ENCODE peak calls at places on chromosome 1, in nine cellular contexts. V is kidney epithelial cell; D is activated naive CD8-positive, alpha-beta T cell treated with anti-CD3 and anti-CD28 coated beads, Interleukin-2, amount 50 U/mL, for 24 hours; C is CD4-positive, CD25-positive, alpha-beta regulatory T cell; H is T follicular helper cell; J is astrocyte of the spinal cord; F is body of pancreas; A is HCEC 1CT; U is T-helper 9 cell. I is an unnamed sample.

GRCh38 chr1:150560011-150560438 is 10.8 kb downstream of the ADAMTSL4 start:
- DNase-seq in V (no peak), D (peak; percentile 81), C (peak; percentile 82), H (peak; percentile 54), J (peak; percentile 55), F (peak; percentile 86), A (no peak), U (peak; percentile 71), I (peak; percentile 68)

GRCh38 chr1:209674957-209675566 is at the start of gene G0S2:
- DNase-seq in V (no peak), D (peak; percentile 53), C (no peak), H (no peak), J (peak; percentile 54), F (peak; percentile 88), A (peak; percentile 68), U (no peak), I (no peak)

GRCh38 chr1:228860911-228861829 is 125.9 kb downstream of the RHOU start:
- DNase-seq in V (peak; percentile 94), D (no peak), C (no peak), H (no peak), J (peak; percentile 74), F (peak; percentile 83), A (peak; percentile 88), U (no peak), I (no peak)

GRCh38 chr1:89989791-89990190 is 5.1 kb upstream of the ZNF326 start:
- DNase-seq in V (no peak), D (no peak), C (no peak), H (no peak), J (no peak), F (no peak), A (no peak), U (no peak), I (no peak)

GRCh38 chr1:207186503-207186902 is 82.5 kb downstream of the C4BPA start:
- DNase-seq in V (no peak), D (no peak), C (no peak), H (no peak), J (peak; percentile 6), F (no peak), A (peak; percentile 18), U (no peak), I (no peak)

GRCh38 chr1:226863446-226863845 is 7.0 kb upstream of the PSEN2 start:
- DNase-seq in V (peak; percentile 35), D (no peak), C (no peak), H (no peak), J (peak; percentile 61), F (no peak), A (peak; percentile 83), U (no peak), I (no peak)

GRCh38 chr1:229037806-229038405 is 233.0 kb upstream of the RAB4A start:
- DNase-seq in V (no peak), D (no peak), C (no peak), H (no peak), J (no peak), F (no peak), A (no peak), U (no peak), I (no peak)

GRCh38 chr1:224205438-224205840 is 22.4 kb downstream of the DEGS1 start:
- DNase-seq in V (no peak), D (peak; percentile 56), C (peak; percentile 41), H (no peak), J (peak; percentile 71), F (no peak), A (peak; percentile 80), U (no peak), I (peak; percentile 89)

GRCh38 chr1:83791821-83792437 is 207.0 kb downstream of the TTLL7 start:
- DNase-seq in V (no peak), D (no peak), C (no peak), H (no peak), J (peak; percentile 24), F (no peak), A (no peak), U (no peak), I (no peak)

GRCh38 chr1:100440075-100440809 is 87.9 kb downstream of the CDC14A start:
- DNase-seq in V (no peak), D (peak; percentile 63), C (peak; percentile 92), H (peak; percentile 75), J (no peak), F (peak; percentile 11), A (no peak), U (peak; percentile 68), I (no peak)

GRCh38 chr1:160375788-160376524 is 9.1 kb downstream of the NHLH1 start:
- DNase-seq in V (no peak), D (peak; percentile 18), C (peak; percentile 22), H (no peak), J (no peak), F (no peak), A (no peak), U (no peak), I (no peak)

GRCh38 chr1:10446790-10447422 is 2.9 kb upstream of the CORT start:
- DNase-seq in V (no peak), D (no peak), C (no peak), H (no peak), J (no peak), F (no peak), A (no peak), U (no peak), I (no peak)

I was measured in endothelial cell of umbilical vein.